ENCODE peak calls at places on chromosome 2, in four cellular contexts. T is lower lobe of right lung, H is heart right ventricle, K is upper lobe of right lung. L is an unnamed sample.

GRCh38 chr2:160836755-160837154 is 323.5 kb upstream of the TANK start:
- DNase-seq in K (no peak), H (no peak), T (no peak), L (no peak)

GRCh38 chr2:237222683-237223082 is 137.0 kb downstream of the COPS8 start:
- DNase-seq in H (no peak), K (no peak), T (no peak), L (no peak)

GRCh38 chr2:9944330-9944758 is 7.1 kb upstream of the GRHL1 start:
- DNase-seq in K (no peak), H (no peak), T (no peak), L (no peak)

GRCh38 chr2:20447437-20448245 is 767 bp downstream of the RHOB start:
- DNase-seq in H (peak; percentile 42), T (peak; percentile 75), K (peak; percentile 81), L (peak; percentile 80)

GRCh38 chr2:65128297-65129190 is 1.4 kb downstream of the RAB1A start:
- DNase-seq in T (no peak), H (no peak), K (no peak), L (no peak)

GRCh38 chr2:40208478-40208877 is 243.4 kb downstream of the SLC8A1 start:
- DNase-seq in H (no peak), K (no peak), T (no peak), L (no peak)

GRCh38 chr2:118202707-118203303 is 114.5 kb downstream of the INSIG2 start:
- DNase-seq in K (peak; percentile 63), T (peak; percentile 53), H (no peak), L (peak; percentile 30)

GRCh38 chr2:63446658-63447057 is 141.6 kb downstream of the WDPCP start:
- DNase-seq in K (no peak), H (no peak), T (no peak), L (no peak)

GRCh38 chr2:20641123-20641985 is 9.5 kb downstream of the HS1BP3 start:
- DNase-seq in H (no peak), K (no peak), T (no peak), L (peak; percentile 61)

GRCh38 chr2:189163889-189164288 is 15.7 kb downstream of the COL5A2 start:
- DNase-seq in T (no peak), K (no peak), H (no peak), L (no peak)

GRCh38 chr2:72712977-72713376 is 112.9 kb downstream of the EXOC6B start:
- DNase-seq in H (no peak), T (no peak), K (no peak), L (no peak)

GRCh38 chr2:45616663-45617411 is 5.8 kb upstream of the SRBD1 start:
- DNase-seq in T (no peak), K (no peak), H (no peak), L (no peak)

GRCh38 chr2:111652038-111652437 is 232.0 kb downstream of the ANAPC1 start:
- DNase-seq in K (no peak), H (no peak), T (no peak), L (no peak)

GRCh38 chr2:235666240-235666781 is 172.5 kb downstream of the AGAP1 start:
- DNase-seq in T (no peak), H (peak; percentile 74), K (no peak), L (no peak)

GRCh38 chr2:36404312-36404711 is 48.7 kb downstream of the CRIM1 start:
- DNase-seq in K (no peak), T (no peak), H (no peak), L (no peak)

GRCh38 chr2:36406296-36406695 is 50.7 kb downstream of the CRIM1 start:
- DNase-seq in H (no peak), T (no peak), K (no peak), L (no peak)

GRCh38 chr2:36405183-36405582 is 49.6 kb downstream of the CRIM1 start:
- DNase-seq in K (no peak), H (no peak), T (no peak), L (no peak)

GRCh38 chr2:36404754-36405153 is 49.2 kb downstream of the CRIM1 start:
- DNase-seq in K (no peak), H (no peak), T (no peak), L (no peak)

DNA sequence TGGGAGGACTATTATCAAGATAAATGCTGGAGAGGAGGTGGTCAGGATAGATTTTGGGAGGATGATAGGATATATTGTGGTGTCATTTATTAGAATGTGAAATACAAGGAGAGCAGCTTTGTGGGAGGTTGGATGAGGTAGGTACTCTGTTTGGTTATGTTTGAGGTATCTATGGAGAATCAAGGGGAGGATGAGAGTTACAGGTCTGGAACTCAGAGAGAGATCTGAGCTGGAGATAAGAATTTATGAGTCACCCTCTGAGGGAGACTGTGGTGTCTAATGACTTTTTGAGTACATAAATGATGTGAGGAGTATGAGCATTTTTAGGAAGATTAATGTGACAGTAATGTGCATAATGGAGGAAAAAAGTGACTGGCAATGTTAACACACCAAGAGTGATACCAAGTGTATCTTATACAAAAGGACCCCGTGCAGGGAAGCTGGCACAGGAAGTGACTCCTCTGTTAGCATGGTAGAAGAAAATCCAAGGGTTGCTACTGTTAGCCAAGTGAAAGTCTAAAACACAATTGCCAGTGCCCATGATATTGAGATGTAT is 48.2 kb downstream of the CRIM1 start:
- DNase-seq in K (no peak), H (no peak), T (no peak), L (no peak)
- H3K4me1 ChIP-seq in K (peaks cover 16% of the 10 kb centered on the region), H (peaks cover 22% of the 10 kb centered on the region), T (peaks cover 32% of the 10 kb centered on the region), L (no peaks in the 10 kb centered on the region)

DNA sequence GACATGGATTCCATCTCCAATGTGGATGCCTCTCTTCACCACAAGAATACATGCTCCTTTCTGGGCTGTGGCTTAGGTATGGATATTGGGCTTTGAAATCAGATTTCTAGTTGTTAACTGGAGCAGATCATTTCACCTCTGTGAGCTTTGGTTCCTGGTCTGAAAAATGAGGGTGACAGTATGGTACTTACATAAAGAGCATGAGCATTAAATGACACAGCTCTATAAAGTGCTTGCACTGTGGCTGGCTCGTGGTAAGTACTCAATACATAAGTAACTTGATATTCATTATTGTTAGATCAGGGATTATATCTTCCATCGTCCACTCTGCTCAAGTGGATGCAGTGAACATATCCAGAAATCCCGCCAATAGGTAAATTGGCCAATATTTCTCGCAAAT is 33.4 kb downstream of the ARHGAP25 start:
- DNase-seq in T (no peak), H (no peak), K (no peak), L (no peak)
- H3K4me1 ChIP-seq in T (peaks cover 99% of the 10 kb centered on the region), H (peaks cover 34% of the 10 kb centered on the region), K (peaks cover 83% of the 10 kb centered on the region), L (peaks cover 17% of the 10 kb centered on the region)

DNA sequence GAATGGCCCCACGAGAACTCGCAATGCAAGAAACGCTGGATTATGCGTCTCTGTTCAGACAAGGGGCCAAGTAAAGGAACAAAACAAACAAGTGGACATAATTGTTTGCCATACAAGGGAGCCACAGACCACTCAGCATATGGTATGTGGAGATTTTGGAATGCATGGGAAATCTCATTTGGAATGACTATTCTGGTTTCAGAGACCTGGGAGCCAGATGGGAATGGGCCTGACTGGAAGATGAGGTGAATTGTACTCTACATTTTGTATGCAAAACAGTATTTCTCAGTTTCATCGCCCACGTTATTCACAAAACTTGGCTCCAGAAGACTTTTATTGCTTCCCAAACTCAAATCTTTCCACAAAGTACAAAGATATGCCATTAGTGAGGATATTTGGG is 155.6 kb downstream of the SLC4A3 start:
- DNase-seq in T (no peak), H (no peak), K (no peak), L (no peak)
- H3K4me1 ChIP-seq in T (no peaks in the 10 kb centered on the region), H (no peaks in the 10 kb centered on the region), K (no peaks in the 10 kb centered on the region), L (no peaks in the 10 kb centered on the region)

GRCh38 chr2:12089496-12089895 is 343.1 kb downstream of the LPIN1 start:
- DNase-seq in H (no peak), T (no peak), K (no peak), L (no peak)
- H3K4me1 ChIP-seq in H (no peaks in the 10 kb centered on the region), T (no peaks in the 10 kb centered on the region), K (no peaks in the 10 kb centered on the region), L (no peaks in the 10 kb centered on the region)

DNA sequence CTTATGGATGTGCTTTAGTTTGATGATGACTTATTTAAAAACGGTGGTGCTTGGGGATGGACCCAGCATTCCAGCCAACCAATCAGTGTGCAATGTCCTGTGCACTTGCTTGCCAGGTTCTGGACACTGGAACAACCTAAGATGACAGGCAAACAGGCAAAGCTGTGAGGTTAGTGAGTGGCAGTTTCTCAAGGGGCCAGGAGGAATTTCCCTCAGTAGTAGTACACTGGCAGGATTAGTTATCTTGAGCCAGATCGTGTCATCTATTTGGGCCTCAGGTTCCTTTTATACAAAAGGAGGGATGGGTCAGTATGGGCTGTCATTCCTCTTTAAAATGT is 26.6 kb downstream of the MAP4K4 start:
- DNase-seq in T (no peak), K (no peak), H (no peak), L (no peak)
- H3K4me1 ChIP-seq in T (peaks cover 37% of the 10 kb centered on the region), K (peaks cover 33% of the 10 kb centered on the region), H (peaks cover 26% of the 10 kb centered on the region), L (peaks cover 14% of the 10 kb centered on the region)

DNA sequence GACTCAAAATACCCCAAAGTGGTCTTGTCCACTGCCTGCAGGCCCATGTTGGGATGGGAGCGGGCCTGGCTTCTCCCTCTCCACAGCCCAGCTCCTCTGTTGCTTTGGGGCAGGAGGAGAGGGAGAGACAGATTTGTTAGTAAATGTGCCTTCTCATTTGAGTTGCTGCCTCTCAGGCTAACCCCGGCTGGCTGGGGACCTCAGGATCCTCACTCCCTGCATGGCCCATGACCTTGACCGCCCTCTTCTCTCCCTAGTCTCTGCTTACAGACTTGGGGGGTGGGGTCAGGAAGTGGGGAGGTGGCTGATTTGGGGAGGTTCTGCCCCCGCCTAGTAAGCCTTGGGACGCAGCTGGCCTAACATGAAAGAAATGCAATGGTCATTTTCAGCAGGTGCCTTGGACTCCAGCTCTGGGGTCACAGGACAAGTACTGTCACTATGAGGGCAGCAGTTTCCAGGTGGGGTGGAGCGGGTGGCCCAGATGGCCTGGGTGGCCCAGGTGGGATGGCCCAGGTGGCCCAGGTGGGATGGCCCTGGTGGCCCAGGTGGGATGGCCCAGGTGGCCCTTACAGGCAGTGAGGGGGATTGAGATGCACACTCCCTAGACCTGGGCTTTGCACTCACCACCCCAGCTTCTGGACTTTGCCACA is 24.1 kb downstream of the HJURP start:
- DNase-seq in K (peak; percentile 45), T (no peak), H (no peak), L (no peak)
- H3K4me1 ChIP-seq in K (no peaks in the 10 kb centered on the region), T (no peaks in the 10 kb centered on the region), H (no peaks in the 10 kb centered on the region), L (no peaks in the 10 kb centered on the region)

GRCh38 chr2:929965-930364 is 20.7 kb upstream of the SNTG2 start:
- DNase-seq in K (no peak), T (no peak), H (no peak), L (no peak)

GRCh38 chr2:937530-937929 is 13.1 kb upstream of the SNTG2 start:
- DNase-seq in K (peak; percentile 43), H (no peak), T (no peak), L (no peak)

GRCh38 chr2:932320-933221 is 18.1 kb upstream of the SNTG2 start:
- DNase-seq in K (peak; percentile 40), H (no peak), T (no peak), L (no peak)

GRCh38 chr2:930935-931334 is 19.7 kb upstream of the SNTG2 start:
- DNase-seq in T (no peak), H (no peak), K (no peak), L (no peak)

DNA sequence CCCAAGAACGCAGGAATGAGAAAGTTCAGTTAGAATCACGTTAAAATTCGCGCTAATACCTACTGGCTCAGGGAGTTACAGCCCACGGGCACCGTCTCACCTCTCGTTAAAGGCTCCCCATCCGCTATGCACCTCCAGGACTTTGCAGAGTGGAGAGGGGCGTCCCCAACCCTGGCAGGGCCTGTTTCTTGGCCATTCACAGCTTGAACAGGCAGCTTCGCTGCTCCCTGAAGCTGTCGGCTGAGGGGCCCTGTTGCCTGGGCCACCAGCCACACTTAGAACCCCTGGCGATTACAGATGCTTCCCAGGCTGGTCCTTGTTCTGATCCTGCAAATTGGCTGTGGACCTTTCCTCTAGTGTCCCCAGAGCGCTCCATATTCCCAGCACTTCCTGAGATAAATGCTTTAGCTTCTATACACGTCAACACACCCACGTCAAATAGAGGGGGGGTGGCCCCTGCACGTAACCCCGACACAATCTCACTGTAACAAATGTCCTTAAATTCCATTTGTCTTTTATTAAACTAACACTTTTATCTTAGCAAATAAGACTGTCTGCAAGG is 16.8 kb upstream of the SNTG2 start:
- DNase-seq in K (no peak), H (no peak), T (no peak), L (no peak)
- H3K4me1 ChIP-seq in K (no peaks in the 10 kb centered on the region), H (no peaks in the 10 kb centered on the region), T (no peaks in the 10 kb centered on the region), L (no peaks in the 10 kb centered on the region)